ENCODE peak calls at places on chromosomes 2 and 18, in eight cellular contexts. A, X, Z, N, I, B, R and V are unnamed samples.

GRCh38 chr2:240251848-240252190 is 111.4 kb upstream of the OTOS start:
- DNase-seq in A (no peak), X (no peak), Z (no peak), N (no peak), I (no peak), B (no peak), R (no peak), V (no peak)

GRCh38 chr2:133607679-133608078 is 39.4 kb upstream of the NCKAP5 start:
- DNase-seq in A (no peak), X (no peak), Z (no peak), N (no peak), I (no peak), B (no peak), R (no peak), V (no peak)

GRCh38 chr2:169834401-169834800 is 7.1 kb downstream of the UBR3 start:
- DNase-seq in A (no peak), X (no peak), Z (no peak), N (no peak), I (no peak), B (no peak), R (no peak), V (no peak)

GRCh38 chr2:169928463-169928864 is 101.2 kb downstream of the UBR3 start:
- DNase-seq in A (no peak), X (no peak), Z (no peak), N (no peak), I (peak), B (no peak), R (peak), V (no peak)

GRCh38 chr2:170605862-170606261 is 109.3 kb upstream of the SP5 start:
- DNase-seq in A (no peak), X (no peak), Z (no peak), N (no peak), I (no peak), B (no peak), R (no peak), V (no peak)

GRCh38 chr18:74946646-74947045 is 262.3 kb downstream of the PTGR3 start:
- DNase-seq in A (no peak), X (no peak), Z (no peak), N (no peak), I (no peak), B (no peak), R (no peak), V (no peak)

GRCh38 chr2:136129601-136130000 is 11.7 kb upstream of the CXCR4 start:
- DNase-seq in A (no peak), X (no peak), Z (no peak), N (no peak), I (no peak), B (no peak), R (no peak), V (no peak)

GRCh38 chr2:221431477-221431876 is 140.6 kb downstream of the EPHA4 start:
- DNase-seq in A (no peak), X (no peak), Z (no peak), N (no peak), I (no peak), B (no peak), R (no peak), V (no peak)

GRCh38 chr2:161223139-161223732 is 63.0 kb downstream of the TANK start:
- DNase-seq in A (no peak), X (no peak), Z (no peak), N (no peak), I (peak), B (no peak), R (peak), V (peak)

GRCh38 chr18:3594760-3595241 is 144.8 kb downstream of the TGIF1 start:
- DNase-seq in A (no peak), X (peak), Z (no peak), N (peak), I (peak), B (no peak), R (no peak), V (peak)

GRCh38 chr2:236208281-236208900 is 40.2 kb upstream of the GBX2 start:
- DNase-seq in A (no peak), X (no peak), Z (no peak), N (no peak), I (no peak), B (no peak), R (no peak), V (no peak)

GRCh38 chr2:71609029-71609428 is 155.7 kb downstream of the DYSF start:
- DNase-seq in A (no peak), X (peak), Z (no peak), N (no peak), I (no peak), B (no peak), R (no peak), V (peak)

GRCh38 chr2:217839073-217839749 is 163.6 kb downstream of the TNS1 start:
- DNase-seq in A (no peak), X (no peak), Z (no peak), N (no peak), I (no peak), B (no peak), R (no peak), V (no peak)

GRCh38 chr18:9233771-9234440 is 97.3 kb downstream of the ANKRD12 start:
- DNase-seq in A (peak), X (no peak), Z (no peak), N (peak), I (no peak), B (no peak), R (peak), V (no peak)